ENCODE peak calls at places on chromosomes 6 and 20, in five cellular contexts. One of them, this sample, is unnamed.

GRCh38 chr6:11851405-11851804 is 72.8 kb upstream of the ADTRP start:
- DNase-seq in left lung: no peak
- DNase-seq in substantia nigra: no peak
- DNase-seq in astrocyte: peak; percentile 80
- DNase-seq in mammary epithelial cell: peak; percentile 95
- DNase-seq in this sample: no peak

GRCh38 chr6:136640132-136640915 is 90.1 kb upstream of the MAP7 start:
- DNase-seq in left lung: no peak
- DNase-seq in substantia nigra: no peak
- DNase-seq in astrocyte: peak; percentile 57
- DNase-seq in mammary epithelial cell: peak; percentile 20
- DNase-seq in this sample: no peak

GRCh38 chr20:62737271-62737761 is 28.7 kb downstream of the NTSR1 start:
- DNase-seq in left lung: peak; percentile 25
- DNase-seq in substantia nigra: no peak
- DNase-seq in astrocyte: no peak
- DNase-seq in mammary epithelial cell: no peak
- DNase-seq in this sample: no peak

GRCh38 chr6:5529733-5530132 is 268.4 kb downstream of the FARS2 start:
- DNase-seq in left lung: no peak
- DNase-seq in substantia nigra: no peak
- DNase-seq in astrocyte: peak; percentile 25
- DNase-seq in mammary epithelial cell: no peak
- DNase-seq in this sample: no peak

GRCh38 chr6:127206531-127207065 is 60.1 kb upstream of the RNF146 start:
- DNase-seq in left lung: no peak
- DNase-seq in substantia nigra: no peak
- DNase-seq in astrocyte: no peak
- DNase-seq in mammary epithelial cell: no peak
- DNase-seq in this sample: no peak

GRCh38 chr6:109669811-109670210 is 21.2 kb downstream of the AK9 start:
- DNase-seq in left lung: no peak
- DNase-seq in substantia nigra: no peak
- DNase-seq in astrocyte: no peak
- DNase-seq in mammary epithelial cell: no peak
- DNase-seq in this sample: no peak

GRCh38 chr20:58514321-58515239 is 619 bp downstream of the APCDD1L start:
- DNase-seq in left lung: no peak
- DNase-seq in substantia nigra: no peak
- DNase-seq in astrocyte: peak; percentile 56
- DNase-seq in mammary epithelial cell: peak; percentile 11
- DNase-seq in this sample: no peak

GRCh38 chr6:90885611-90886056 is 298.8 kb upstream of the MAP3K7 start:
- DNase-seq in left lung: no peak
- DNase-seq in substantia nigra: no peak
- DNase-seq in astrocyte: peak; percentile 33
- DNase-seq in mammary epithelial cell: peak; percentile 63
- DNase-seq in this sample: no peak

GRCh38 chr6:89290401-89291155 is 24.5 kb downstream of the GABRR2 start:
- DNase-seq in left lung: no peak
- DNase-seq in substantia nigra: no peak
- DNase-seq in astrocyte: no peak
- DNase-seq in mammary epithelial cell: no peak
- DNase-seq in this sample: no peak

GRCh38 chr6:16130437-16130891 is 1.6 kb downstream of the MYLIP start:
- DNase-seq in left lung: no peak
- DNase-seq in substantia nigra: no peak
- DNase-seq in astrocyte: no peak
- DNase-seq in mammary epithelial cell: peak; percentile 16
- DNase-seq in this sample: no peak

GRCh38 chr6:145699462-145699861 is 35.9 kb downstream of the EPM2A start:
- DNase-seq in left lung: no peak
- DNase-seq in substantia nigra: no peak
- DNase-seq in astrocyte: peak; percentile 73
- DNase-seq in mammary epithelial cell: peak; percentile 60
- DNase-seq in this sample: no peak
- H3K27ac ChIP-seq in left lung: no peak overlapping the region
- H3K27ac ChIP-seq in substantia nigra: no peak overlapping the region
- H3K27ac ChIP-seq in astrocyte: peak overlapping the region; percentile 63
- H3K27ac ChIP-seq in mammary epithelial cell: peak overlapping the region; percentile 20
- H3K27ac ChIP-seq in this sample: no peak overlapping the region

DNA sequence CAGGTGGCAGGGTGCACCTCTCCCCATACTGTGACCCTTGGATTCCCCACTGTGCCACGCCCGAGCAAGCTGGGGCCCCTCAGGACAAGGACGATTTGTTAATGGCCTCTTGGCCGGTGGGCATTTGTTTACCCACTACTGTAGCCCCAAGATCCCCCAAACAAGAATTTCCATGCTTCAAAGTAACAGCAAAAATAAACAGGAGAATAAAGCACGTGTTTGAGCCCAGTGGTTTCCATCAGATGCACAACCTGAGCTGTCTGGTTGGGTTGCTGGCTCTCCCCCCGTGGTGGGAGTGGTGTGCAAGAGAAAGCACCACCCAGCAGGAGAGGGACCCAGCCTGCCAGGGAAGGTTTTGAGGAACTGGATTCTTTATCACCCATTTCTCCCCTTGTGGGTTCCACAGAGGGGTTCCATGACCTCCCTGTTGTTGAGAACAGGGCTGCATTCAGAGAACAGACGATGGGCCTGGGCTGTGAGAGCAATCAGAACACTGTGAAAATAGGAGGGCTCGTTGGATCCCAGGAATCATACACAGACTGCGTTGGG is 4.8 kb downstream of the CD93 start:
- DNase-seq in left lung: no peak
- DNase-seq in substantia nigra: no peak
- DNase-seq in astrocyte: no peak
- DNase-seq in mammary epithelial cell: no peak
- DNase-seq in this sample: no peak
- H3K27ac ChIP-seq in left lung: no peak overlapping the region
- H3K27ac ChIP-seq in substantia nigra: no peak overlapping the region
- H3K27ac ChIP-seq in astrocyte: no peak overlapping the region
- H3K27ac ChIP-seq in mammary epithelial cell: no peak overlapping the region
- H3K27ac ChIP-seq in this sample: no peak overlapping the region

DNA sequence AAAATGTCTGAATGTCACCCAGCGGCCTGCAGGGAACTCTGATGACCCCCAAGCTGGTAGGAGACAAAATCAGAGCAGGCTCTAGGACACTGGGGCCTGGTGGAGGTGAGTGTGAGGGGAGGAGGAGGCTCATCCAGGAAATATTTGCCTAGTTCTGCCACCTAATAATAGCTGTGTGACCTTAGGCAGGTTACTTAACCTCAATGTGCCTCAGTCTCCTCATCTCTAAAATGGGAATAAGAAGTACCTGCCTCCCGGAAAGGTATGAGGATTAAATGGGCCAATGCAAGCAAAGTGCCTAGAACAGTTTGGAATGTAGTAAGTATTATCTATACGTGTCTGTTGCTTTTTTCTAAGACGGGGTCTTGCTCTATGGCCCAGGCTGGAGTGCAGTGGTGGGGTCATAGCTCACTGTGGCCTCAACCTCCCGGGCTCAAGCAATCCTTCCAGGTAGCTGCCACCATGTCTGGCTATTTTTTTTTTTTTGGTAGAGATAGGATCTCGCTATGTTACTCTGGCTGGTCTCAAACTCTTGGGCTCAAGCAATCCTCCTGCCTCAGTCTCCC is 60.4 kb downstream of the RAB44 start:
- DNase-seq in left lung: no peak
- DNase-seq in substantia nigra: no peak
- DNase-seq in astrocyte: no peak
- DNase-seq in mammary epithelial cell: no peak
- DNase-seq in this sample: no peak
- H3K27ac ChIP-seq in left lung: no peak overlapping the region
- H3K27ac ChIP-seq in substantia nigra: no peak overlapping the region
- H3K27ac ChIP-seq in astrocyte: no peak overlapping the region
- H3K27ac ChIP-seq in mammary epithelial cell: no peak overlapping the region
- H3K27ac ChIP-seq in this sample: no peak overlapping the region

GRCh38 chr6:2862712-2863174 is 21.1 kb upstream of the SERPINB1 start:
- DNase-seq in left lung: no peak
- DNase-seq in substantia nigra: no peak
- DNase-seq in astrocyte: no peak
- DNase-seq in mammary epithelial cell: no peak
- DNase-seq in this sample: no peak

GRCh38 chr6:2865270-2866182 is 23.9 kb upstream of the SERPINB1 start:
- DNase-seq in left lung: no peak
- DNase-seq in substantia nigra: no peak
- DNase-seq in astrocyte: no peak
- DNase-seq in mammary epithelial cell: no peak
- DNase-seq in this sample: no peak

GRCh38 chr6:2863901-2864300 is 22.2 kb upstream of the SERPINB1 start:
- DNase-seq in left lung: no peak
- DNase-seq in substantia nigra: no peak
- DNase-seq in astrocyte: no peak
- DNase-seq in mammary epithelial cell: no peak
- DNase-seq in this sample: no peak

GRCh38 chr6:2868637-2869379 is 27.1 kb upstream of the SERPINB1 start:
- DNase-seq in left lung: no peak
- DNase-seq in substantia nigra: no peak
- DNase-seq in astrocyte: no peak
- DNase-seq in mammary epithelial cell: no peak
- DNase-seq in this sample: no peak

DNA sequence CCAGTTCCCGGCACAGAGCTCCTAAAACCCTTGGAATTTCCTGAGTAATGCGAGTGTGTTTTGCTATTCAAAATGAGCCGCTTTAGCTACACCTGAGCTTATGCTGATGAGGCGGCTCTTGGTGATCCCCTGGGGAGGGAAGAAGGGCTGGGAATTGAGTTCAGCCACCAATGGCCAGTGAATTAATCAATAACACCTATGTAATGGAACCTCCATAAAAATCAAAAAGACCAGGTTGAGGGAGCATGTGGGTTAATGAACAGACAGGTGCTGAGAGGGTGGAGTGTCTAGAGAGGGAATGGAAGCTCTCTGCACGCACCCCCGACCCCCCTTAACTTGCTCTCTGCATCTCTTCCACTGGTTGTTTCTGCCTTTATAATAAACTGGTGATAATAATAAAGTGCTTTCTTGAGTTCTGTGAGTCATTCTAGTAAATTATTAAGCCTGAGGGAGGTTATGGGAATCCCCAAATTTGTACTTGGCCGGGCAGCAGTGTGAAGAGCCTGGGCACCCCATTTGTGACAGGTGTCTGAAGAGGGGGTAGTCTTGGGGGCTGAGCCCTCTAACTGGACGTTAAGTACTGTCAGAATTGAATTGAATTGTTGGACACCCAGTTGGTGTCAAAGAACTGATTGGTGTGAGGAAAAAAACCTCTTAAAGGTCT is 24.7 kb upstream of the SERPINB1 start:
- DNase-seq in left lung: no peak
- DNase-seq in substantia nigra: no peak
- DNase-seq in astrocyte: no peak
- DNase-seq in mammary epithelial cell: peak; percentile 37
- DNase-seq in this sample: no peak
- H3K27ac ChIP-seq in left lung: no peak overlapping the region
- H3K27ac ChIP-seq in substantia nigra: no peak overlapping the region
- H3K27ac ChIP-seq in astrocyte: no peak overlapping the region
- H3K27ac ChIP-seq in mammary epithelial cell: no peak overlapping the region
- H3K27ac ChIP-seq in this sample: no peak overlapping the region

This sample was measured in caudate nucleus.